ENCODE peak calls at places on chromosomes 4 and X, in seven cellular contexts. R is AG04449; X is activated CD8-positive, alpha-beta memory T cell treated with anti-CD3 and anti-CD28 coated beads for 1 hour; E is activated CD4-positive, alpha-beta T cell treated with anti-CD3 and anti-CD28 coated beads, Interleukin-2, amount 10 ng/mL, durations not matched to agents 7 days and 5 days; Z is left kidney; A is NCI-H82; B is pons. U is an unnamed sample.

GRCh38 chr4:128244379-128244778 is 43.2 kb downstream of the PGRMC2 start:
- DNase-seq in R (no peak), X (no peak), E (no peak), Z (no peak), A (no peak), B (no peak), U (no peak)

GRCh38 chr4:66949424-66949823 is 595.9 kb downstream of the CENPC start:
- DNase-seq in R (no peak), X (no peak), E (no peak), Z (no peak), A (no peak), B (peak), U (no peak)

GRCh38 chrX:38233891-38234807 is 13.5 kb upstream of the SRPX start:
- DNase-seq in R (no peak), X (no peak), E (no peak), Z (no peak), A (no peak), B (no peak), U (no peak)

GRCh38 chrX:43121637-43122036 is 343.7 kb upstream of the PPP1R2C start:
- DNase-seq in R (no peak), X (no peak), E (peak), Z (peak), A (no peak), B (no peak), U (no peak)

GRCh38 chrX:111270339-111270738 is at the start of gene CAPN6:
- DNase-seq in R (no peak), X (no peak), E (no peak), Z (peak), A (no peak), B (no peak), U (no peak)

GRCh38 chr4:153241970-153242847 is 38.0 kb downstream of the TRIM2 start:
- DNase-seq in R (no peak), X (no peak), E (no peak), Z (peak), A (peak), B (no peak), U (no peak)

GRCh38 chr4:119735136-119735770 is 106.6 kb upstream of the PDE5A start:
- DNase-seq in R (peak), X (no peak), E (no peak), Z (peak), A (no peak), B (no peak), U (no peak)

GRCh38 chr4:153161599-153161971 is 42.7 kb upstream of the TRIM2 start:
- DNase-seq in R (no peak), X (no peak), E (no peak), Z (no peak), A (no peak), B (peak), U (no peak)

GRCh38 chrX:8981742-8982141 is 52.2 kb downstream of the FAM9B start:
- DNase-seq in R (no peak), X (no peak), E (peak), Z (peak), A (no peak), B (no peak), U (no peak)

GRCh38 chrX:1246816-1247215 is 21.8 kb upstream of the CSF2RA start:
- DNase-seq in R (no peak), X (peak), E (peak), Z (peak), A (peak), B (peak), U (peak)

GRCh38 chrX:45198301-45198700 is 2.4 kb downstream of the DIPK2B start:
- DNase-seq in R (no peak), X (no peak), E (no peak), Z (no peak), A (no peak), B (no peak), U (no peak)

GRCh38 chrX:46461653-46462191 is 83.5 kb downstream of the ZNF674 start:
- DNase-seq in R (no peak), X (no peak), E (peak), Z (no peak), A (no peak), B (no peak), U (no peak)

GRCh38 chr4:60173718-60174117 is 1026.4 kb upstream of the ADGRL3 start:
- DNase-seq in R (no peak), X (no peak), E (no peak), Z (no peak), A (no peak), B (no peak), U (no peak)

GRCh38 chrX:139766545-139766983 is 58.6 kb upstream of the MCF2 start:
- DNase-seq in R (no peak), X (no peak), E (peak), Z (no peak), A (no peak), B (no peak), U (no peak)

GRCh38 chr4:25440478-25441030 is 63.5 kb downstream of the ANAPC4 start:
- DNase-seq in R (no peak), X (no peak), E (no peak), Z (peak), A (no peak), B (peak), U (no peak)

GRCh38 chrX:115894087-115894486 is 276.5 kb upstream of the AGTR2 start:
- DNase-seq in R (no peak), X (no peak), E (no peak), Z (no peak), A (peak), B (peak), U (peak)

GRCh38 chrX:154458116-154458953 is at the start of gene PLXNA3:
- DNase-seq in R (no peak), X (peak), E (peak), Z (peak), A (peak), B (no peak), U (peak)

GRCh38 chr4:113223001-113223400 is 173.5 kb downstream of the ANK2 start:
- DNase-seq in R (no peak), X (no peak), E (no peak), Z (no peak), A (no peak), B (no peak), U (no peak)

GRCh38 chr4:182881928-182882327 is 35.3 kb downstream of the DCTD start:
- DNase-seq in R (no peak), X (no peak), E (no peak), Z (no peak), A (no peak), B (no peak), U (no peak)

GRCh38 chrX:11629593-11630211 is 36.0 kb downstream of the ARHGAP6 start:
- DNase-seq in R (peak), X (no peak), E (no peak), Z (no peak), A (no peak), B (no peak), U (no peak)

GRCh38 chr4:4889781-4890180 is 30.3 kb downstream of the MSX1 start:
- DNase-seq in R (no peak), X (no peak), E (no peak), Z (no peak), A (no peak), B (no peak), U (no peak)

GRCh38 chr4:1055721-1056590 is 44.5 kb downstream of the FGFRL1 start:
- DNase-seq in R (no peak), X (peak), E (peak), Z (peak), A (peak), B (no peak), U (peak)

GRCh38 chr4:188839704-188840103 is 700.5 kb downstream of the TRIML1 start:
- DNase-seq in R (no peak), X (no peak), E (no peak), Z (peak), A (no peak), B (no peak), U (no peak)